ENCODE peak calls at places on chromosomes 7 and 10, in six cellular contexts. One of them, this sample, is unnamed.

GRCh38 chr10:59970396-59971368 is 64.3 kb upstream of the CCDC6 start:
- DNase-seq in amniotic stem cell: no peak
- DNase-seq in ELR: no peak
- DNase-seq in HT-29: no peak
- DNase-seq in endodermal cell: peak; percentile 66
- DNase-seq in kidney tubule cell: no peak
- DNase-seq in this sample: no peak

GRCh38 chr10:92712016-92712889 is 22.5 kb downstream of the HHEX start:
- DNase-seq in amniotic stem cell: no peak
- DNase-seq in ELR: peak; percentile 79
- DNase-seq in HT-29: no peak
- DNase-seq in endodermal cell: no peak
- DNase-seq in kidney tubule cell: no peak
- DNase-seq in this sample: no peak

GRCh38 chr10:111221682-111222470 is 145.0 kb downstream of the ADRA2A start:
- DNase-seq in amniotic stem cell: no peak
- DNase-seq in ELR: no peak
- DNase-seq in HT-29: no peak
- DNase-seq in endodermal cell: no peak
- DNase-seq in kidney tubule cell: no peak
- DNase-seq in this sample: no peak

GRCh38 chr7:129258649-129259389 is 34.0 kb downstream of the AHCYL2 start:
- DNase-seq in amniotic stem cell: no peak
- DNase-seq in ELR: no peak
- DNase-seq in HT-29: no peak
- DNase-seq in endodermal cell: peak; percentile 68
- DNase-seq in kidney tubule cell: peak; percentile 15
- DNase-seq in this sample: no peak

GRCh38 chr7:97006146-97006950 is 995 bp downstream of the DLX6 start:
- DNase-seq in amniotic stem cell: no peak
- DNase-seq in ELR: no peak
- DNase-seq in HT-29: no peak
- DNase-seq in endodermal cell: peak; percentile 90
- DNase-seq in kidney tubule cell: peak; percentile 48
- DNase-seq in this sample: peak; percentile 46

GRCh38 chr10:24952701-24953349 is 419 bp upstream of the PRTFDC1 start:
- DNase-seq in amniotic stem cell: no peak
- DNase-seq in ELR: peak; percentile 84
- DNase-seq in HT-29: peak; percentile 40
- DNase-seq in endodermal cell: peak; percentile 89
- DNase-seq in kidney tubule cell: peak; percentile 33
- DNase-seq in this sample: peak; percentile 37

GRCh38 chr7:92830532-92831110 is 5.8 kb downstream of the CDK6 start:
- DNase-seq in amniotic stem cell: no peak
- DNase-seq in ELR: peak; percentile 51
- DNase-seq in HT-29: no peak
- DNase-seq in endodermal cell: no peak
- DNase-seq in kidney tubule cell: peak; percentile 42
- DNase-seq in this sample: no peak

GRCh38 chr10:59047957-59048618 is 128.4 kb upstream of the PHYHIPL start:
- DNase-seq in amniotic stem cell: no peak
- DNase-seq in ELR: no peak
- DNase-seq in HT-29: no peak
- DNase-seq in endodermal cell: no peak
- DNase-seq in kidney tubule cell: no peak
- DNase-seq in this sample: no peak

This sample was measured in LoVo.